ENCODE peak calls at places on chromosome 12, in ten cellular contexts. A, R, I, X, J, C, H, V, P and Z are unnamed samples.

GRCh38 chr12:99979471-99979870 is 5.3 kb downstream of the ANKS1B start:
- DNase-seq in A (no peak), R (no peak), I (no peak), X (no peak), J (no peak), C (no peak), H (no peak), V (no peak), P (no peak), Z (no peak)

GRCh38 chr12:54416908-54417603 is 2.0 kb downstream of the ITGA5 start:
- DNase-seq in A (no peak), R (no peak), I (no peak), X (no peak), J (no peak), C (no peak), H (no peak), V (no peak), P (no peak), Z (no peak)

GRCh38 chr12:71415336-71416231 is 24.0 kb upstream of the LGR5 start:
- DNase-seq in A (no peak), R (peak; percentile 41), I (peak; percentile 60), X (no peak), J (peak; percentile 43), C (no peak), H (peak; percentile 71), V (no peak), P (no peak), Z (no peak)

GRCh38 chr12:52501490-52501889 is 8.4 kb upstream of the KRT6A start:
- DNase-seq in A (no peak), R (no peak), I (no peak), X (no peak), J (no peak), C (no peak), H (no peak), V (no peak), P (no peak), Z (no peak)

GRCh38 chr12:76446090-76446489 is 97.9 kb upstream of the BBS10 start:
- DNase-seq in A (no peak), R (no peak), I (no peak), X (no peak), J (no peak), C (no peak), H (no peak), V (no peak), P (no peak), Z (no peak)

GRCh38 chr12:49633703-49634311 is 10.4 kb downstream of the PRPF40B start:
- DNase-seq in A (no peak), R (no peak), I (no peak), X (no peak), J (no peak), C (no peak), H (no peak), V (no peak), P (no peak), Z (no peak)

GRCh38 chr12:62834971-62835547 is 99.9 kb downstream of the PPM1H start:
- DNase-seq in A (no peak), R (peak; percentile 51), I (no peak), X (no peak), J (no peak), C (no peak), H (no peak), V (no peak), P (no peak), Z (no peak)

GRCh38 chr12:124037341-124037740 is 64.3 kb downstream of the ZNF664 start:
- DNase-seq in A (no peak), R (no peak), I (no peak), X (no peak), J (no peak), C (no peak), H (no peak), V (no peak), P (no peak), Z (no peak)

GRCh38 chr12:49146406-49146805 is 15.2 kb upstream of the TUBA1B start:
- DNase-seq in A (no peak), R (no peak), I (no peak), X (no peak), J (no peak), C (no peak), H (no peak), V (no peak), P (no peak), Z (no peak)

GRCh38 chr12:41684997-41685396 is 459.7 kb downstream of the GXYLT1 start:
- DNase-seq in A (no peak), R (no peak), I (no peak), X (no peak), J (no peak), C (no peak), H (no peak), V (no peak), P (no peak), Z (no peak)

GRCh38 chr12:116381744-116382455 is 104.4 kb upstream of the MED13L start:
- DNase-seq in A (no peak), R (peak; percentile 95), I (no peak), X (no peak), J (no peak), C (no peak), H (no peak), V (no peak), P (no peak), Z (no peak)

GRCh38 chr12:88925370-88925915 is 345.2 kb upstream of the KITLG start:
- DNase-seq in A (no peak), R (no peak), I (no peak), X (no peak), J (no peak), C (no peak), H (no peak), V (no peak), P (no peak), Z (no peak)

GRCh38 chr12:108610336-108610815 is 12.5 kb upstream of the TMEM119 start:
- DNase-seq in A (no peak), R (no peak), I (no peak), X (no peak), J (no peak), C (no peak), H (no peak), V (no peak), P (no peak), Z (no peak)

GRCh38 chr12:15772405-15773018 is 16.7 kb downstream of the EPS8 start:
- DNase-seq in A (no peak), R (no peak), I (peak; percentile 19), X (no peak), J (no peak), C (no peak), H (peak; percentile 30), V (no peak), P (no peak), Z (no peak)

GRCh38 chr12:49470986-49471385 is 67.8 kb upstream of the KCNH3 start:
- DNase-seq in A (no peak), R (no peak), I (no peak), X (no peak), J (no peak), C (no peak), H (no peak), V (no peak), P (no peak), Z (no peak)

GRCh38 chr12:116820077-116820656 is 61.1 kb downstream of the HRK start:
- DNase-seq in A (no peak), R (peak; percentile 5), I (no peak), X (no peak), J (no peak), C (no peak), H (no peak), V (no peak), P (no peak), Z (no peak)

GRCh38 chr12:56143225-56143624 is 9.2 kb upstream of the MYL6B start:
- DNase-seq in A (no peak), R (no peak), I (no peak), X (no peak), J (no peak), C (no peak), H (no peak), V (no peak), P (no peak), Z (peak; percentile 33)
- H3K36me3 ChIP-seq in A (peaks cover 41% of the 10 kb centered on the region), R (peaks cover 52% of the 10 kb centered on the region), I (peaks cover 15% of the 10 kb centered on the region), X (peaks cover 53% of the 10 kb centered on the region), J (peaks cover 12% of the 10 kb centered on the region), C (peaks cover 60% of the 10 kb centered on the region), H (peaks cover 18% of the 10 kb centered on the region), V (no peaks in the 10 kb centered on the region), P (peaks cover 73% of the 10 kb centered on the region), Z (peaks cover 56% of the 10 kb centered on the region)

GRCh38 chr12:57769594-57769993 is 2.3 kb downstream of the METTL1 start:
- DNase-seq in A (no peak), R (no peak), I (no peak), X (no peak), J (no peak), C (no peak), H (no peak), V (no peak), P (no peak), Z (no peak)
- H3K27me3 ChIP-seq in A (no peaks in the 10 kb centered on the region), R (peaks cover 18% of the 10 kb centered on the region), I (no peaks in the 10 kb centered on the region), X (peaks cover 14% of the 10 kb centered on the region), J (peaks cover 25% of the 10 kb centered on the region), C (no peaks in the 10 kb centered on the region), H (peaks cover 3% of the 10 kb centered on the region), V (peaks cover 27% of the 10 kb centered on the region), P (peaks cover 25% of the 10 kb centered on the region), Z (peaks cover 15% of the 10 kb centered on the region)

GRCh38 chr12:19849208-19849607 is 409.9 kb downstream of the AEBP2 start:
- DNase-seq in A (no peak), R (no peak), I (no peak), X (no peak), J (no peak), C (no peak), H (no peak), V (no peak), P (no peak), Z (no peak)
- H3K27ac ChIP-seq in A (no peak overlapping the region), R (no peak overlapping the region), I (no peak overlapping the region), X (no peak overlapping the region), J (no peak overlapping the region), C (peak overlapping the region; percentile 83), H (no peak overlapping the region), V (no peak overlapping the region), P (no peak overlapping the region), Z (no peak overlapping the region)

GRCh38 chr12:105020241-105020962 is 34.3 kb downstream of the NOPCHAP1 start:
- DNase-seq in A (no peak), R (no peak), I (no peak), X (no peak), J (no peak), C (no peak), H (no peak), V (no peak), P (no peak), Z (no peak)

GRCh38 chr12:105024926-105025325 is 38.8 kb downstream of the NOPCHAP1 start:
- DNase-seq in A (no peak), R (no peak), I (no peak), X (no peak), J (no peak), C (no peak), H (no peak), V (no peak), P (no peak), Z (no peak)

GRCh38 chr12:105031061-105031807 is 45.1 kb downstream of the NOPCHAP1 start:
- DNase-seq in A (no peak), R (no peak), I (no peak), X (no peak), J (no peak), C (no peak), H (no peak), V (no peak), P (no peak), Z (no peak)

DNA sequence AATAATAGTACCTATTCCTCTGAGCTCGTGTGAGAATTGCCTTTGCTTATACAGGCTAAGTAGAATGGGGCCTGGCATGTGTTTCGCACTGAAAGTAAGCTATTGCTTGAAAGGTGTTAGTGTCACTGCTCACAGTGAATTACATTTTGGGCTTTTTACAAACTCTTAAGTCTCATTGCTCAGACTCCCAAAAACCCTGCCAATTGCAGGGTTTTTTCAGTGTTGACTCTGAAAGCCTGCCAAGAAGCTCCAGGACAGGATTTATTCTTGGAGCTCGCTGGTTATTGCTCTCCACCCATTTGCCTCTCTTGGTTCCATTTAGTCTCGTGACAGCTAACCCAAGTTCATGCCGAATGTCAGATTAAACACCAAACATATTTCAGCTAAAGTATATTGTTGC is 39.8 kb downstream of the NOPCHAP1 start:
- DNase-seq in A (peak; percentile 43), R (peak; percentile 27), I (no peak), X (no peak), J (peak; percentile 75), C (peak; percentile 23), H (no peak), V (no peak), P (no peak), Z (no peak)
- H3K36me3 ChIP-seq in A (peaks cover 1% of the 10 kb centered on the region), R (peaks cover 61% of the 10 kb centered on the region), I (no peaks in the 10 kb centered on the region), X (no peaks in the 10 kb centered on the region), J (no peaks in the 10 kb centered on the region), C (no peaks in the 10 kb centered on the region), H (no peaks in the 10 kb centered on the region), V (no peaks in the 10 kb centered on the region), P (no peaks in the 10 kb centered on the region), Z (no peaks in the 10 kb centered on the region)